ENCODE peak calls at places on chromosomes 2 and 18, in nine cellular contexts. One of them, this sample, is unnamed.

GRCh38 chr2:191703079-191703725 is 25.3 kb downstream of the NABP1 start:
- DNase-seq in HL-60: no peak
- DNase-seq in lung: no peak
- DNase-seq in CD8-positive, alpha-beta T cell: no peak
- DNase-seq in HCT116: no peak
- DNase-seq in psoas muscle: no peak
- DNase-seq in K562: no peak
- DNase-seq in heart right ventricle: no peak
- DNase-seq in ovary: no peak
- DNase-seq in this sample: no peak

GRCh38 chr18:74288041-74288440 is 3.7 kb downstream of the CYB5A start:
- DNase-seq in HL-60: no peak
- DNase-seq in CD8-positive, alpha-beta T cell: no peak
- DNase-seq in psoas muscle: no peak
- DNase-seq in K562: no peak
- DNase-seq in heart right ventricle: no peak
- DNase-seq in ovary: no peak
- DNase-seq in HCT116: no peak
- DNase-seq in lung: peak
- DNase-seq in this sample: no peak

GRCh38 chr2:173652311-173652710 is 297.6 kb downstream of the CDCA7 start:
- DNase-seq in HL-60: no peak
- DNase-seq in CD8-positive, alpha-beta T cell: no peak
- DNase-seq in ovary: no peak
- DNase-seq in HCT116: peak
- DNase-seq in lung: no peak
- DNase-seq in K562: no peak
- DNase-seq in psoas muscle: no peak
- DNase-seq in heart right ventricle: no peak
- DNase-seq in this sample: no peak

GRCh38 chr18:35174093-35174731 is 66.6 kb upstream of the ZNF397 start:
- DNase-seq in psoas muscle: no peak
- DNase-seq in K562: peak
- DNase-seq in HL-60: peak
- DNase-seq in HCT116: no peak
- DNase-seq in ovary: no peak
- DNase-seq in lung: no peak
- DNase-seq in heart right ventricle: no peak
- DNase-seq in CD8-positive, alpha-beta T cell: no peak
- DNase-seq in this sample: no peak

GRCh38 chr2:199973703-199974102 is 18.3 kb downstream of the MAIP1 start:
- DNase-seq in K562: no peak
- DNase-seq in ovary: no peak
- DNase-seq in HCT116: peak
- DNase-seq in psoas muscle: no peak
- DNase-seq in lung: no peak
- DNase-seq in CD8-positive, alpha-beta T cell: no peak
- DNase-seq in heart right ventricle: no peak
- DNase-seq in HL-60: no peak
- DNase-seq in this sample: no peak

GRCh38 chr2:177165731-177166711 is 46.6 kb upstream of the HNRNPA3 start:
- DNase-seq in HL-60: no peak
- DNase-seq in K562: no peak
- DNase-seq in psoas muscle: no peak
- DNase-seq in ovary: no peak
- DNase-seq in HCT116: no peak
- DNase-seq in heart right ventricle: no peak
- DNase-seq in CD8-positive, alpha-beta T cell: no peak
- DNase-seq in lung: no peak
- DNase-seq in this sample: no peak

GRCh38 chr2:45913539-45913938 is 262.1 kb downstream of the PRKCE start:
- DNase-seq in lung: no peak
- DNase-seq in HL-60: no peak
- DNase-seq in K562: no peak
- DNase-seq in ovary: no peak
- DNase-seq in psoas muscle: no peak
- DNase-seq in HCT116: no peak
- DNase-seq in CD8-positive, alpha-beta T cell: no peak
- DNase-seq in heart right ventricle: no peak
- DNase-seq in this sample: no peak

GRCh38 chr2:223989206-223989859 is 32.1 kb downstream of the MRPL44 start:
- DNase-seq in lung: no peak
- DNase-seq in psoas muscle: no peak
- DNase-seq in heart right ventricle: no peak
- DNase-seq in HCT116: peak
- DNase-seq in K562: peak
- DNase-seq in ovary: no peak
- DNase-seq in CD8-positive, alpha-beta T cell: no peak
- DNase-seq in HL-60: no peak
- DNase-seq in this sample: no peak

GRCh38 chr2:28119631-28120030 is 229.1 kb downstream of the BABAM2 start:
- DNase-seq in ovary: no peak
- DNase-seq in K562: no peak
- DNase-seq in psoas muscle: no peak
- DNase-seq in CD8-positive, alpha-beta T cell: no peak
- DNase-seq in heart right ventricle: no peak
- DNase-seq in HCT116: no peak
- DNase-seq in HL-60: no peak
- DNase-seq in lung: no peak
- DNase-seq in this sample: no peak

DNA sequence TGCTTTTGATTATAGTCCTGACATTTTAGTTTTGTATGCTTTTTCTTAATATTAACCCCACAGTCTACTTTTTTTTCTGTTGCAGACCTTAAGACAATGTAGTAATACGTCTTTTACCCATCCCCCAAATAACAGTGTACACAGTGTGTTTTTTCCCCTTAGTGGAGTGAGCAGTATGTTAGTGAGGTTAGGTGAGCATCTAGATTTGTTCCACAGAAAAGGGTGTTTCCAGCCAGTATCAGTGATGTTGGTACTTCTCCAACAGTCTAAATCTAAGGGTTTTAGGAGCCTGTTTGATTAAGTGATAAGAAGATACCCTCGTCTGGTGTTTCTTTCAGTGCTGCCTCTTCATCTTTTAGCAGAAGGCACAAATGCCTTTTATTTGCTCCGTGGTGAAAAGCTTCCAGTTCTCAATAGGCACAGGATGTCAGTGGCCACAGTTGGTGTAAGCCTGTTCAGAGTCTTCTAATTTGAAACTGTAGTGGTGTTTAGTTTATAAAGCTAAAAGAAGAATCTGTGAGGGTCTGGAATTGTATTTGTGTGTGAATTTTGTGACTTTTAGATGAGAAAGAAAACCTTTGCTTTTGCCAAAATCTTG is 71.1 kb downstream of the MAP4K4 start:
- DNase-seq in K562: no peak
- DNase-seq in CD8-positive, alpha-beta T cell: no peak
- DNase-seq in heart right ventricle: no peak
- DNase-seq in lung: no peak
- DNase-seq in ovary: no peak
- DNase-seq in HL-60: no peak
- DNase-seq in HCT116: no peak
- DNase-seq in psoas muscle: no peak
- DNase-seq in this sample: no peak
- H3K27ac ChIP-seq in K562: no peak
- H3K27ac ChIP-seq in CD8-positive, alpha-beta T cell: no peak
- H3K27ac ChIP-seq in heart right ventricle: peak
- H3K27ac ChIP-seq in lung: no peak
- H3K27ac ChIP-seq in ovary: no peak
- H3K27ac ChIP-seq in HL-60: no peak
- H3K27ac ChIP-seq in HCT116: no peak
- H3K27ac ChIP-seq in psoas muscle: no peak
- H3K27ac ChIP-seq in this sample: no peak

GRCh38 chr2:204608261-204608660 is 63.0 kb downstream of the PARD3B start:
- DNase-seq in K562: no peak
- DNase-seq in HL-60: no peak
- DNase-seq in heart right ventricle: no peak
- DNase-seq in psoas muscle: no peak
- DNase-seq in CD8-positive, alpha-beta T cell: no peak
- DNase-seq in HCT116: no peak
- DNase-seq in lung: no peak
- DNase-seq in ovary: peak
- DNase-seq in this sample: no peak

GRCh38 chr2:204611017-204611631 is 65.8 kb downstream of the PARD3B start:
- DNase-seq in HCT116: no peak
- DNase-seq in psoas muscle: no peak
- DNase-seq in HL-60: no peak
- DNase-seq in K562: no peak
- DNase-seq in CD8-positive, alpha-beta T cell: no peak
- DNase-seq in heart right ventricle: no peak
- DNase-seq in lung: no peak
- DNase-seq in ovary: no peak
- DNase-seq in this sample: no peak

GRCh38 chr2:204615456-204615855 is 70.2 kb downstream of the PARD3B start:
- DNase-seq in HCT116: no peak
- DNase-seq in K562: no peak
- DNase-seq in ovary: no peak
- DNase-seq in psoas muscle: no peak
- DNase-seq in HL-60: no peak
- DNase-seq in heart right ventricle: no peak
- DNase-seq in lung: no peak
- DNase-seq in CD8-positive, alpha-beta T cell: no peak
- DNase-seq in this sample: no peak

GRCh38 chr2:204611764-204612163 is 66.5 kb downstream of the PARD3B start:
- DNase-seq in K562: no peak
- DNase-seq in heart right ventricle: no peak
- DNase-seq in HL-60: no peak
- DNase-seq in HCT116: no peak
- DNase-seq in ovary: no peak
- DNase-seq in lung: no peak
- DNase-seq in psoas muscle: no peak
- DNase-seq in CD8-positive, alpha-beta T cell: no peak
- DNase-seq in this sample: no peak

GRCh38 chr2:204613635-204614034 is 68.4 kb downstream of the PARD3B start:
- DNase-seq in psoas muscle: no peak
- DNase-seq in HL-60: no peak
- DNase-seq in K562: no peak
- DNase-seq in ovary: no peak
- DNase-seq in HCT116: no peak
- DNase-seq in lung: no peak
- DNase-seq in CD8-positive, alpha-beta T cell: no peak
- DNase-seq in heart right ventricle: no peak
- DNase-seq in this sample: no peak
- TF ChIP-seq CTCF in psoas muscle: no peak
- TF ChIP-seq CTCF in HL-60: no peak
- TF ChIP-seq CTCF in K562: no peak
- TF ChIP-seq CTCF in ovary: no peak
- TF ChIP-seq CTCF in HCT116: no peak
- TF ChIP-seq CTCF in lung: no peak
- TF ChIP-seq CTCF in CD8-positive, alpha-beta T cell: no peak
- TF ChIP-seq CTCF in heart right ventricle: no peak
- TF ChIP-seq CTCF in this sample: no peak

GRCh38 chr2:39095624-39096023 is 25.2 kb downstream of the SOS1 start:
- DNase-seq in HL-60: no peak
- DNase-seq in K562: no peak
- DNase-seq in ovary: no peak
- DNase-seq in heart right ventricle: no peak
- DNase-seq in psoas muscle: no peak
- DNase-seq in HCT116: no peak
- DNase-seq in CD8-positive, alpha-beta T cell: no peak
- DNase-seq in lung: no peak
- DNase-seq in this sample: no peak
- H3K4me3 ChIP-seq in HL-60: no peak
- H3K4me3 ChIP-seq in K562: no peak
- H3K4me3 ChIP-seq in ovary: no peak
- H3K4me3 ChIP-seq in heart right ventricle: no peak
- H3K4me3 ChIP-seq in psoas muscle: no peak
- H3K4me3 ChIP-seq in HCT116: no peak
- H3K4me3 ChIP-seq in CD8-positive, alpha-beta T cell: no peak
- H3K4me3 ChIP-seq in lung: no peak
- H3K4me3 ChIP-seq in this sample: no peak

GRCh38 chr2:75031906-75032803 is 73.7 kb downstream of the POLE4 start:
- DNase-seq in ovary: no peak
- DNase-seq in heart right ventricle: no peak
- DNase-seq in CD8-positive, alpha-beta T cell: no peak
- DNase-seq in lung: no peak
- DNase-seq in K562: no peak
- DNase-seq in HL-60: no peak
- DNase-seq in HCT116: no peak
- DNase-seq in psoas muscle: no peak
- DNase-seq in this sample: no peak

GRCh38 chr2:75041226-75041625 is 82.8 kb downstream of the POLE4 start:
- DNase-seq in psoas muscle: no peak
- DNase-seq in lung: no peak
- DNase-seq in K562: no peak
- DNase-seq in HL-60: no peak
- DNase-seq in HCT116: no peak
- DNase-seq in ovary: no peak
- DNase-seq in heart right ventricle: no peak
- DNase-seq in CD8-positive, alpha-beta T cell: no peak
- DNase-seq in this sample: no peak

GRCh38 chr2:75031171-75031570 is 72.7 kb downstream of the POLE4 start:
- DNase-seq in ovary: no peak
- DNase-seq in lung: no peak
- DNase-seq in psoas muscle: no peak
- DNase-seq in heart right ventricle: no peak
- DNase-seq in K562: no peak
- DNase-seq in HCT116: no peak
- DNase-seq in HL-60: no peak
- DNase-seq in CD8-positive, alpha-beta T cell: no peak
- DNase-seq in this sample: no peak

GRCh38 chr2:75030218-75031009 is 72.0 kb downstream of the POLE4 start:
- DNase-seq in K562: no peak
- DNase-seq in heart right ventricle: no peak
- DNase-seq in HL-60: no peak
- DNase-seq in psoas muscle: no peak
- DNase-seq in HCT116: no peak
- DNase-seq in ovary: no peak
- DNase-seq in lung: no peak
- DNase-seq in CD8-positive, alpha-beta T cell: no peak
- DNase-seq in this sample: no peak

DNA sequence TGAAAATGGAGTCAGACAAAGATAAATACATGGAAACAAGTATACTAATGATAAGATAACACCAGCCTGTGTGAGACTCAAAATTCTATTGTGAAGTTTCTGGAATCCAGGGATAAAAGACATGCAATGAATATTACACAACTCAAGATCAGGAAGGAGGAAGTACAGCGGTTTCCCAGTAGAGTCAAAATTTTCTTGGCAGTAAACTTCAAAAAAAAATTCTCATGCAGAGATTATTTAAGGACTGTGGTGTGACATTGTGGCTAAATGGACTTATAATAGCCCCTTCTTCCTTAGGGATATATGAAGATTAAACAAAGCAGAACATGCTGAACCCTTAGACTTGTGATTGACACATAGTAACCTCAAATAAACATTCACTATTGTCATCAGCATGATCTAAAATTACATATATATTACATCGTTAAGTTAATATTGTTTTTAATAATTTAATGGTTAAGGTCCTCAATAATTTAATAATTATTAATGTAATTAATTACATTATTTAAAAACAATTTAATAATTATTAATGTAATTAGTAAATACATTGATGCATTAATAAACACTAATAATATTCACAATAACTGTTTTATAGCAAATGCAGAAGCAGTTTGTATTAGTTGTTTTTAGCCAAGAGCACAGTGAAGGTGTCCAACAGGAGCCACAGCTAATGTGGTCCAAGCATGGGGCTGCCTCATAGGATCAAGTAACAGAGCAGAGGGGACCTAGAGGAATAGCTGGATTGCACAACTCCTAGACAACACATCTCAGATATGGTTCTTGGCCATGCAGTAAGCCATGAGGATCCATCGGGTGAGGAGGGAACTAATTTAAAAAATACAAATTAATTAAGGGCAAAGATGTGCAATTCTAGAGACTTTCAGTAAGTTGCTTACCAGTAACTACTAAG is 77.3 kb downstream of the POLE4 start:
- DNase-seq in lung: no peak
- DNase-seq in heart right ventricle: no peak
- DNase-seq in HCT116: no peak
- DNase-seq in K562: no peak
- DNase-seq in psoas muscle: no peak
- DNase-seq in HL-60: peak
- DNase-seq in ovary: no peak
- DNase-seq in CD8-positive, alpha-beta T cell: no peak
- DNase-seq in this sample: no peak
- H3K27ac ChIP-seq in lung: no peak
- H3K27ac ChIP-seq in heart right ventricle: peak
- H3K27ac ChIP-seq in HCT116: no peak
- H3K27ac ChIP-seq in K562: no peak
- H3K27ac ChIP-seq in psoas muscle: no peak
- H3K27ac ChIP-seq in HL-60: no peak
- H3K27ac ChIP-seq in ovary: no peak
- H3K27ac ChIP-seq in CD8-positive, alpha-beta T cell: no peak
- H3K27ac ChIP-seq in this sample: no peak